ENCODE peak calls at places on chromosomes 2 and 18, in ten cellular contexts. B is HTR-8/SVneo; F is Ammon's horn; P is lower lobe of right lung; J is hypothalamus; N is activated CD4-positive, alpha-beta T cell treated with anti-CD3 and anti-CD28 coated beads, Interleukin-2, amount 50 U/mL, for 48 hours; H is ureter; G is activated T-helper 1 cell treated with Interleukin-2 at 50 U/mL for 16 hours; V is activated T-helper 2 cell treated with anti-CD3 and anti-CD28 coated beads, Interferon-gamma antibody, Interleukin-2, Interleukin-4, amounts not matched to agents 10 μg/mL and 5 μg/mL and 100 μg/mL, durations not matched to agents 14 hours and 24 hours and 36 hours; K is HEK293T. O is an unnamed sample.

GRCh38 chr2:70029814-70030409 is 57.4 kb upstream of the PCBP1 start:
- DNase-seq in B (no peak), F (peak), P (peak), J (no peak), N (no peak), H (peak), G (no peak), V (no peak), K (peak), O (no peak)

GRCh38 chr2:207219716-207220414 is 54.1 kb upstream of the KLF7 start:
- DNase-seq in B (peak), F (no peak), P (no peak), J (no peak), N (no peak), H (no peak), G (no peak), V (no peak), K (no peak), O (no peak)

GRCh38 chr2:33712674-33713073 is 113.6 kb upstream of the FAM98A start:
- DNase-seq in B (no peak), F (no peak), P (no peak), J (no peak), N (no peak), H (no peak), G (no peak), V (no peak), K (no peak), O (no peak)

GRCh38 chr2:172374318-172375240 is 52.8 kb upstream of the ITGA6 start:
- DNase-seq in B (no peak), F (no peak), P (no peak), J (no peak), N (no peak), H (no peak), G (no peak), V (no peak), K (no peak), O (no peak)

GRCh38 chr2:12486205-12487118 is 230.3 kb upstream of the TRIB2 start:
- DNase-seq in B (no peak), F (no peak), P (no peak), J (no peak), N (no peak), H (no peak), G (no peak), V (no peak), K (no peak), O (no peak)

GRCh38 chr2:19850526-19851050 is 51.2 kb downstream of the TTC32 start:
- DNase-seq in B (no peak), F (no peak), P (no peak), J (no peak), N (no peak), H (peak), G (no peak), V (no peak), K (no peak), O (no peak)

GRCh38 chr2:75564026-75564688 is 3.4 kb upstream of the EVA1A start:
- DNase-seq in B (no peak), F (no peak), P (no peak), J (no peak), N (no peak), H (no peak), G (no peak), V (no peak), K (no peak), O (no peak)

GRCh38 chr2:199663157-199663556 is 187.8 kb downstream of the FTCDNL1 start:
- DNase-seq in B (no peak), F (no peak), P (no peak), J (no peak), N (no peak), H (no peak), G (no peak), V (no peak), K (no peak), O (no peak)

GRCh38 chr2:176109226-176109954 is 2.3 kb downstream of the HOXD11 start:
- DNase-seq in B (no peak), F (no peak), P (no peak), J (no peak), N (no peak), H (peak), G (no peak), V (no peak), K (no peak), O (no peak)

GRCh38 chr2:172931256-172931894 is 144.3 kb upstream of the MAP3K20 start:
- DNase-seq in B (peak), F (no peak), P (no peak), J (no peak), N (no peak), H (no peak), G (no peak), V (no peak), K (peak), O (no peak)

GRCh38 chr2:47119001-47119400 is 36.1 kb downstream of the STPG4 start:
- DNase-seq in B (no peak), F (no peak), P (no peak), J (no peak), N (no peak), H (no peak), G (no peak), V (no peak), K (no peak), O (no peak)

GRCh38 chr18:33830210-33830609 is 252.2 kb downstream of the ASXL3 start:
- DNase-seq in B (no peak), F (no peak), P (no peak), J (no peak), N (no peak), H (no peak), G (no peak), V (no peak), K (no peak), O (no peak)

GRCh38 chr2:17759805-17760204 is 5.9 kb downstream of the GEN1 start:
- DNase-seq in B (no peak), F (no peak), P (no peak), J (no peak), N (no peak), H (no peak), G (no peak), V (no peak), K (no peak), O (no peak)

GRCh38 chr2:152506843-152507242 is 171.9 kb downstream of the FMNL2 start:
- DNase-seq in B (no peak), F (no peak), P (no peak), J (no peak), N (no peak), H (no peak), G (no peak), V (peak), K (no peak), O (no peak)

GRCh38 chr2:113328043-113328442 is 49.3 kb upstream of the PAX8 start:
- DNase-seq in B (no peak), F (no peak), P (no peak), J (no peak), N (no peak), H (no peak), G (no peak), V (no peak), K (no peak), O (no peak)

GRCh38 chr18:75247601-75248421 is 37.2 kb downstream of the TSHZ1 start:
- DNase-seq in B (no peak), F (peak), P (no peak), J (no peak), N (no peak), H (no peak), G (no peak), V (no peak), K (no peak), O (no peak)

GRCh38 chr2:133780099-133780996 is 212.1 kb upstream of the NCKAP5 start:
- DNase-seq in B (peak), F (peak), P (no peak), J (no peak), N (peak), H (peak), G (no peak), V (no peak), K (peak), O (no peak)

GRCh38 chr2:85748039-85748438 is 5.8 kb upstream of the ATOH8 start:
- DNase-seq in B (no peak), F (no peak), P (no peak), J (no peak), N (no peak), H (no peak), G (no peak), V (no peak), K (no peak), O (no peak)

O was measured in activated B cell treated with CpG ODN at 0.5 μM for 24 hours.